ENCODE peak calls at places on chromosomes 16 and 17, in seven cellular contexts. One of them, this sample, is unnamed.

GRCh38 chr17:32275060-32276042 is 9.7 kb downstream of the RHBDL3 start:
- DNase-seq in CD8-positive, alpha-beta T cell: no peak
- DNase-seq in IMR-90: peak
- DNase-seq in breast epithelium: no peak
- DNase-seq in cardiac muscle cell: no peak
- DNase-seq in left lung: peak
- DNase-seq in sigmoid colon: no peak
- DNase-seq in this sample: peak

GRCh38 chr16:49520684-49521083 is 147.1 kb downstream of the C16orf78 start:
- DNase-seq in CD8-positive, alpha-beta T cell: no peak
- DNase-seq in IMR-90: no peak
- DNase-seq in breast epithelium: no peak
- DNase-seq in cardiac muscle cell: no peak
- DNase-seq in left lung: no peak
- DNase-seq in sigmoid colon: no peak
- DNase-seq in this sample: no peak

GRCh38 chr17:77322534-77323412 is 182.0 kb downstream of the SEC14L1 start:
- DNase-seq in CD8-positive, alpha-beta T cell: no peak
- DNase-seq in IMR-90: peak
- DNase-seq in breast epithelium: peak
- DNase-seq in cardiac muscle cell: peak
- DNase-seq in left lung: peak
- DNase-seq in sigmoid colon: peak
- DNase-seq in this sample: peak

GRCh38 chr16:54285414-54286066 is 1.0 kb downstream of the IRX3 start:
- DNase-seq in CD8-positive, alpha-beta T cell: no peak
- DNase-seq in IMR-90: no peak
- DNase-seq in breast epithelium: peak
- DNase-seq in cardiac muscle cell: peak
- DNase-seq in left lung: no peak
- DNase-seq in sigmoid colon: no peak
- DNase-seq in this sample: peak

GRCh38 chr17:39737761-39738567 is at the start of gene GRB7:
- DNase-seq in CD8-positive, alpha-beta T cell: no peak
- DNase-seq in IMR-90: no peak
- DNase-seq in breast epithelium: peak
- DNase-seq in cardiac muscle cell: peak
- DNase-seq in left lung: peak
- DNase-seq in sigmoid colon: no peak
- DNase-seq in this sample: no peak

GRCh38 chr17:39640493-39641118 is 3.7 kb downstream of the STARD3 start:
- DNase-seq in CD8-positive, alpha-beta T cell: no peak
- DNase-seq in IMR-90: no peak
- DNase-seq in breast epithelium: no peak
- DNase-seq in cardiac muscle cell: no peak
- DNase-seq in left lung: no peak
- DNase-seq in sigmoid colon: no peak
- DNase-seq in this sample: no peak

GRCh38 chr16:56637814-56638750 is at the start of gene MT1A:
- DNase-seq in CD8-positive, alpha-beta T cell: no peak
- DNase-seq in IMR-90: peak
- DNase-seq in breast epithelium: peak
- DNase-seq in cardiac muscle cell: peak
- DNase-seq in left lung: peak
- DNase-seq in sigmoid colon: peak
- DNase-seq in this sample: peak

GRCh38 chr16:57873218-57873617 is 70.9 kb upstream of the KIFC3 start:
- DNase-seq in CD8-positive, alpha-beta T cell: no peak
- DNase-seq in IMR-90: no peak
- DNase-seq in breast epithelium: no peak
- DNase-seq in cardiac muscle cell: no peak
- DNase-seq in left lung: no peak
- DNase-seq in sigmoid colon: no peak
- DNase-seq in this sample: no peak

GRCh38 chr16:2782583-2783351 is 4.6 kb downstream of the PRSS33 start:
- DNase-seq in CD8-positive, alpha-beta T cell: no peak
- DNase-seq in IMR-90: no peak
- DNase-seq in breast epithelium: no peak
- DNase-seq in cardiac muscle cell: no peak
- DNase-seq in left lung: no peak
- DNase-seq in sigmoid colon: peak
- DNase-seq in this sample: no peak

GRCh38 chr17:81036128-81036891 is 1.4 kb downstream of the BAIAP2 start:
- DNase-seq in CD8-positive, alpha-beta T cell: no peak
- DNase-seq in IMR-90: no peak
- DNase-seq in breast epithelium: no peak
- DNase-seq in cardiac muscle cell: no peak
- DNase-seq in left lung: peak
- DNase-seq in sigmoid colon: no peak
- DNase-seq in this sample: peak

GRCh38 chr17:17792551-17793377 is 44.0 kb downstream of the SREBF1 start:
- DNase-seq in CD8-positive, alpha-beta T cell: peak
- DNase-seq in IMR-90: peak
- DNase-seq in breast epithelium: no peak
- DNase-seq in cardiac muscle cell: no peak
- DNase-seq in left lung: no peak
- DNase-seq in sigmoid colon: no peak
- DNase-seq in this sample: peak

GRCh38 chr16:61871837-61872777 is 164.1 kb downstream of the CDH8 start:
- DNase-seq in CD8-positive, alpha-beta T cell: no peak
- DNase-seq in IMR-90: no peak
- DNase-seq in breast epithelium: no peak
- DNase-seq in cardiac muscle cell: no peak
- DNase-seq in left lung: no peak
- DNase-seq in sigmoid colon: no peak
- DNase-seq in this sample: no peak

GRCh38 chr17:80504671-80505413 is 28.4 kb upstream of the NPTX1 start:
- DNase-seq in CD8-positive, alpha-beta T cell: no peak
- DNase-seq in IMR-90: peak
- DNase-seq in breast epithelium: no peak
- DNase-seq in cardiac muscle cell: no peak
- DNase-seq in left lung: no peak
- DNase-seq in sigmoid colon: no peak
- DNase-seq in this sample: peak

GRCh38 chr17:68305132-68305531 is 13.8 kb downstream of the ARSG start:
- DNase-seq in CD8-positive, alpha-beta T cell: no peak
- DNase-seq in IMR-90: no peak
- DNase-seq in breast epithelium: no peak
- DNase-seq in cardiac muscle cell: no peak
- DNase-seq in left lung: no peak
- DNase-seq in sigmoid colon: no peak
- DNase-seq in this sample: no peak

GRCh38 chr16:78375055-78375679 is 275.7 kb downstream of the WWOX start:
- DNase-seq in CD8-positive, alpha-beta T cell: no peak
- DNase-seq in IMR-90: no peak
- DNase-seq in breast epithelium: no peak
- DNase-seq in cardiac muscle cell: no peak
- DNase-seq in left lung: no peak
- DNase-seq in sigmoid colon: peak
- DNase-seq in this sample: no peak

GRCh38 chr17:80575057-80575875 is 30.6 kb downstream of the RPTOR start:
- DNase-seq in CD8-positive, alpha-beta T cell: peak
- DNase-seq in IMR-90: peak
- DNase-seq in breast epithelium: peak
- DNase-seq in cardiac muscle cell: peak
- DNase-seq in left lung: peak
- DNase-seq in sigmoid colon: peak
- DNase-seq in this sample: peak

GRCh38 chr16:3654249-3654991 is at the start of gene DNASE1:
- DNase-seq in CD8-positive, alpha-beta T cell: peak
- DNase-seq in IMR-90: peak
- DNase-seq in breast epithelium: no peak
- DNase-seq in cardiac muscle cell: peak
- DNase-seq in left lung: peak
- DNase-seq in sigmoid colon: peak
- DNase-seq in this sample: peak

GRCh38 chr16:86107190-86107589 is 208.2 kb downstream of the IRF8 start:
- DNase-seq in CD8-positive, alpha-beta T cell: no peak
- DNase-seq in IMR-90: no peak
- DNase-seq in breast epithelium: no peak
- DNase-seq in cardiac muscle cell: no peak
- DNase-seq in left lung: no peak
- DNase-seq in sigmoid colon: peak
- DNase-seq in this sample: no peak

GRCh38 chr16:19717319-19717718 is 708 bp downstream of the KNOP1 start:
- DNase-seq in CD8-positive, alpha-beta T cell: no peak
- DNase-seq in IMR-90: peak
- DNase-seq in breast epithelium: no peak
- DNase-seq in cardiac muscle cell: no peak
- DNase-seq in left lung: no peak
- DNase-seq in sigmoid colon: peak
- DNase-seq in this sample: peak

GRCh38 chr16:10098991-10099390 is 83.2 kb downstream of the GRIN2A start:
- DNase-seq in CD8-positive, alpha-beta T cell: no peak
- DNase-seq in IMR-90: no peak
- DNase-seq in breast epithelium: no peak
- DNase-seq in cardiac muscle cell: no peak
- DNase-seq in left lung: no peak
- DNase-seq in sigmoid colon: no peak
- DNase-seq in this sample: peak

GRCh38 chr16:10107081-10107480 is 75.1 kb downstream of the GRIN2A start:
- DNase-seq in CD8-positive, alpha-beta T cell: no peak
- DNase-seq in IMR-90: no peak
- DNase-seq in breast epithelium: no peak
- DNase-seq in cardiac muscle cell: no peak
- DNase-seq in left lung: no peak
- DNase-seq in sigmoid colon: no peak
- DNase-seq in this sample: peak

GRCh38 chr16:10100829-10101228 is 81.4 kb downstream of the GRIN2A start:
- DNase-seq in CD8-positive, alpha-beta T cell: no peak
- DNase-seq in IMR-90: no peak
- DNase-seq in breast epithelium: no peak
- DNase-seq in cardiac muscle cell: no peak
- DNase-seq in left lung: no peak
- DNase-seq in sigmoid colon: no peak
- DNase-seq in this sample: no peak

GRCh38 chr16:10103700-10104099 is 78.5 kb downstream of the GRIN2A start:
- DNase-seq in CD8-positive, alpha-beta T cell: no peak
- DNase-seq in IMR-90: no peak
- DNase-seq in breast epithelium: no peak
- DNase-seq in cardiac muscle cell: no peak
- DNase-seq in left lung: no peak
- DNase-seq in sigmoid colon: no peak
- DNase-seq in this sample: no peak

DNA sequence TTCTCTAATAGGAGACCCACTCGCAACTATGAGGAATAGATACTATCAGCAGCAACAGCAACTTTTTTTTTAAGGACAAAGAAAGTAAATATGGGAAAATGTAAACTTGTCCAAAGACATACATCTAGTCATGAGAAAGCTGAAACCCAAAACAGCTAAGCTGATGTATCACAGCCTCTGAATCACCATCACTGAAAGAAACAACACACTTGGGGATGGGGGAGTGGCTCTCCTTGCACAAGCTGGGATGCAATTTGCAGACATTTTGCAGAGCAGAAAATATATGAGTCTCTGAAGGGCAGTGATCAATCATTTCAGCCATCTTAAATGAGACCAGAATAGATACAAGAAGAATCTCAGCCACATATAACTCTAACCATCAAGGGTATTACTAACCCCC is 79.1 kb downstream of the GRIN2A start:
- DNase-seq in CD8-positive, alpha-beta T cell: no peak
- DNase-seq in IMR-90: no peak
- DNase-seq in breast epithelium: no peak
- DNase-seq in cardiac muscle cell: no peak
- DNase-seq in left lung: no peak
- DNase-seq in sigmoid colon: no peak
- DNase-seq in this sample: peak
- H3K4me3 ChIP-seq in CD8-positive, alpha-beta T cell: no peak
- H3K4me3 ChIP-seq in IMR-90: no peak
- H3K4me3 ChIP-seq in breast epithelium: no peak
- H3K4me3 ChIP-seq in cardiac muscle cell: no peak
- H3K4me3 ChIP-seq in left lung: no peak
- H3K4me3 ChIP-seq in sigmoid colon: no peak
- H3K4me3 ChIP-seq in this sample: no peak

DNA sequence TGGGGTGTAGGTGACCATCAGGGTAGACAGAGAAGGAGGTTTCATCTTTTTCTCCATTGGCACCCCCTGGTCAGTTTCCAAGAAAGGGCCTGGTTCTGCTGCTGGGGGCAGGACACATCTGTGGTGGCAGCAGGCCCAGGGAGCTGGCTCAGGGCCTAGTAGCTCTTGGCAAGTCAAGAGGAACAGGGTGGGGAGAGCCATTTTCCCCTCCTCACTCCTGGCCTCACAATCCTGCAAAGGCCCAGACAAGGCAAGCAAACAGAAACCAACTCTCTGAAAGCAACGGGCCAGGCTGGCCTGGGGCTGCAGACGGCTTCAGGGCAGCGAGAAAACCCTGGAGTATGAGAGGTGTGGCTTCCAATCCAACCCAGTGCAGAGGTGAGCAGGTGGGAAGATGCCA is 192.9 kb upstream of the DYNLRB2 start:
- DNase-seq in CD8-positive, alpha-beta T cell: no peak
- DNase-seq in IMR-90: no peak
- DNase-seq in breast epithelium: no peak
- DNase-seq in cardiac muscle cell: no peak
- DNase-seq in left lung: peak
- DNase-seq in sigmoid colon: no peak
- DNase-seq in this sample: no peak
- TF ChIP-seq CTCF in CD8-positive, alpha-beta T cell: no peak
- TF ChIP-seq CTCF in IMR-90: no peak
- TF ChIP-seq CTCF in breast epithelium: no peak
- TF ChIP-seq CTCF in cardiac muscle cell: no peak
- TF ChIP-seq CTCF in left lung: no peak
- TF ChIP-seq CTCF in sigmoid colon: no peak
- TF ChIP-seq CTCF in this sample: no peak

GRCh38 chr17:43588121-43588520 is 42.0 kb upstream of the ETV4 start:
- DNase-seq in CD8-positive, alpha-beta T cell: no peak
- DNase-seq in IMR-90: no peak
- DNase-seq in breast epithelium: no peak
- DNase-seq in cardiac muscle cell: no peak
- DNase-seq in left lung: no peak
- DNase-seq in sigmoid colon: no peak
- DNase-seq in this sample: no peak

GRCh38 chr17:43595466-43595865 is 49.3 kb upstream of the ETV4 start:
- DNase-seq in CD8-positive, alpha-beta T cell: no peak
- DNase-seq in IMR-90: no peak
- DNase-seq in breast epithelium: no peak
- DNase-seq in cardiac muscle cell: no peak
- DNase-seq in left lung: no peak
- DNase-seq in sigmoid colon: no peak
- DNase-seq in this sample: no peak

GRCh38 chr17:43588664-43589435 is 42.7 kb upstream of the ETV4 start:
- DNase-seq in CD8-positive, alpha-beta T cell: no peak
- DNase-seq in IMR-90: no peak
- DNase-seq in breast epithelium: no peak
- DNase-seq in cardiac muscle cell: no peak
- DNase-seq in left lung: no peak
- DNase-seq in sigmoid colon: no peak
- DNase-seq in this sample: no peak

GRCh38 chr17:43587647-43588046 is 41.5 kb upstream of the ETV4 start:
- DNase-seq in CD8-positive, alpha-beta T cell: no peak
- DNase-seq in IMR-90: no peak
- DNase-seq in breast epithelium: no peak
- DNase-seq in cardiac muscle cell: no peak
- DNase-seq in left lung: no peak
- DNase-seq in sigmoid colon: no peak
- DNase-seq in this sample: no peak

GRCh38 chr17:43591750-43592562 is 45.8 kb upstream of the ETV4 start:
- DNase-seq in CD8-positive, alpha-beta T cell: no peak
- DNase-seq in IMR-90: peak
- DNase-seq in breast epithelium: peak
- DNase-seq in cardiac muscle cell: no peak
- DNase-seq in left lung: peak
- DNase-seq in sigmoid colon: peak
- DNase-seq in this sample: peak
- H3K4me3 ChIP-seq in CD8-positive, alpha-beta T cell: no peak
- H3K4me3 ChIP-seq in IMR-90: no peak
- H3K4me3 ChIP-seq in breast epithelium: peak
- H3K4me3 ChIP-seq in cardiac muscle cell: no peak
- H3K4me3 ChIP-seq in left lung: no peak
- H3K4me3 ChIP-seq in sigmoid colon: peak
- H3K4me3 ChIP-seq in this sample: no peak

GRCh38 chr17:59335685-59336084 is 4.2 kb downstream of the YPEL2 start:
- DNase-seq in CD8-positive, alpha-beta T cell: no peak
- DNase-seq in IMR-90: no peak
- DNase-seq in breast epithelium: no peak
- DNase-seq in cardiac muscle cell: no peak
- DNase-seq in left lung: no peak
- DNase-seq in sigmoid colon: no peak
- DNase-seq in this sample: no peak
- TF ChIP-seq CTCF in CD8-positive, alpha-beta T cell: no peak
- TF ChIP-seq CTCF in IMR-90: no peak
- TF ChIP-seq CTCF in breast epithelium: no peak
- TF ChIP-seq CTCF in cardiac muscle cell: no peak
- TF ChIP-seq CTCF in left lung: no peak
- TF ChIP-seq CTCF in sigmoid colon: no peak
- TF ChIP-seq CTCF in this sample: no peak

This sample was measured in fibroblast of mammary gland.